ENCODE peak calls at places on chromosome 4, in five cellular contexts. U, S, D, X and R are unnamed samples.
A peak's percentile ranks its signal among the peaks of the same experiment; 100 is the strongest.

GRCh38 chr4:75630174-75630931 is at the start of gene CDKL2:
- DNase-seq in X (peak; percentile 97), S (peak; percentile 78), U (peak; percentile 53), D (peak; percentile 70), R (peak; percentile 52)

GRCh38 chr4:121277194-121278105 is 103.4 kb downstream of the QRFPR start:
- DNase-seq in X (peak; percentile 76), S (no peak), U (peak; percentile 39), D (no peak), R (peak; percentile 17)

GRCh38 chr4:141027421-141027820 is 105.8 kb downstream of the RNF150 start:
- DNase-seq in S (no peak), D (no peak), X (no peak), U (peak; percentile 57), R (no peak)

GRCh38 chr4:17584502-17585213 is 7.7 kb downstream of the LAP3 start:
- DNase-seq in D (no peak), X (no peak), U (no peak), S (no peak), R (no peak)

GRCh38 chr4:74466242-74466641 is 21.3 kb downstream of the AREG start:
- DNase-seq in U (no peak), X (no peak), D (no peak), S (no peak), R (no peak)

GRCh38 chr4:107834241-107834856 is 9.6 kb downstream of the SGMS2 start:
- DNase-seq in X (no peak), D (no peak), U (peak; percentile 6), S (no peak), R (no peak)

GRCh38 chr4:87506974-87507701 is 22.0 kb downstream of the SPARCL1 start:
- DNase-seq in X (no peak), D (no peak), S (no peak), U (peak; percentile 91), R (no peak)

GRCh38 chr4:2935762-2936743 is 27.2 kb downstream of the NOP14 start:
- DNase-seq in U (peak; percentile 32), D (peak; percentile 25), X (peak; percentile 42), S (no peak), R (peak; percentile 26)

GRCh38 chr4:28225005-28225404 is 1364.4 kb downstream of the STIM2 start:
- DNase-seq in X (peak; percentile 77), S (no peak), U (peak; percentile 68), D (no peak), R (peak; percentile 6)

GRCh38 chr4:118280501-118281218 is 72.1 kb downstream of the PRSS12 start:
- DNase-seq in U (peak; percentile 72), D (no peak), S (no peak), X (peak; percentile 79), R (peak; percentile 65)

GRCh38 chr4:6391852-6392188 is 80.6 kb downstream of the PPP2R2C start:
- DNase-seq in D (no peak), X (no peak), U (no peak), S (no peak), R (no peak)

GRCh38 chr4:56048621-56049427 is 100.1 kb downstream of the CEP135 start:
- DNase-seq in X (peak; percentile 87), D (no peak), S (peak; percentile 20), U (peak; percentile 67), R (peak; percentile 89)

GRCh38 chr4:41028392-41029076 is 185.8 kb downstream of the APBB2 start:
- DNase-seq in U (peak; percentile 9), D (no peak), X (no peak), S (no peak), R (no peak)

GRCh38 chr4:64598068-64598467 is 188.8 kb upstream of the TECRL start:
- DNase-seq in S (no peak), D (no peak), U (no peak), X (no peak), R (no peak)

GRCh38 chr4:140268441-140268840 is 105.0 kb upstream of the SCOC start:
- DNase-seq in U (no peak), D (no peak), S (no peak), X (no peak), R (no peak)

GRCh38 chr4:55609393-55609821 is 17.4 kb upstream of the PDCL2 start:
- DNase-seq in U (peak; percentile 85), D (no peak), X (no peak), S (no peak), R (no peak)

GRCh38 chr4:182582245-182582644 is 334.9 kb downstream of the DCTD start:
- DNase-seq in X (no peak), D (no peak), U (no peak), S (no peak), R (no peak)

GRCh38 chr4:91280551-91281290 is 1023.0 kb upstream of the GRID2 start:
- DNase-seq in D (no peak), S (no peak), X (no peak), U (no peak), R (no peak)

GRCh38 chr4:20248155-20248558 is 3.5 kb upstream of the SLIT2 start:
- DNase-seq in D (no peak), X (no peak), S (no peak), U (peak; percentile 90), R (peak; percentile 40)

GRCh38 chr4:4457803-4458550 is 71.1 kb downstream of the NSG1 start:
- DNase-seq in S (no peak), U (peak; percentile 87), X (no peak), D (no peak), R (no peak)

GRCh38 chr4:79820427-79820826 is 252.6 kb downstream of the ANTXR2 start:
- DNase-seq in S (no peak), U (no peak), D (no peak), X (peak; percentile 40), R (no peak)

GRCh38 chr4:38805530-38806145 is 1.0 kb upstream of the TLR1 start:
- DNase-seq in U (peak; percentile 12), S (no peak), X (no peak), D (no peak), R (peak; percentile 85)